ENCODE peak calls at places on chromosomes 2 and 18, in seven cellular contexts. O, N, I, G, P, E and Y are unnamed samples.

GRCh38 chr18:2981212-2981728 is 31.7 kb downstream of the LPIN2 start:
- DNase-seq in O (no peak), N (no peak), I (no peak), G (no peak), P (no peak), E (no peak), Y (no peak)

GRCh38 chr2:214593723-214594122 is 182.9 kb downstream of the VWC2L start:
- DNase-seq in O (no peak), N (peak), I (no peak), G (no peak), P (no peak), E (peak), Y (no peak)

GRCh38 chr2:108536133-108536780 is 2.0 kb downstream of the LIMS1 start:
- DNase-seq in O (no peak), N (peak), I (no peak), G (peak), P (no peak), E (no peak), Y (no peak)

GRCh38 chr2:45904267-45904921 is 252.9 kb downstream of the PRKCE start:
- DNase-seq in O (no peak), N (no peak), I (no peak), G (no peak), P (no peak), E (no peak), Y (no peak)

GRCh38 chr2:98049991-98050519 is 36.9 kb upstream of the VWA3B start:
- DNase-seq in O (no peak), N (no peak), I (no peak), G (peak), P (no peak), E (no peak), Y (no peak)

GRCh38 chr2:877747-878146 is 72.9 kb upstream of the SNTG2 start:
- DNase-seq in O (no peak), N (no peak), I (no peak), G (no peak), P (no peak), E (no peak), Y (no peak)

GRCh38 chr2:158182681-158183350 is 81.1 kb downstream of the UPP2 start:
- DNase-seq in O (no peak), N (no peak), I (no peak), G (no peak), P (no peak), E (no peak), Y (no peak)

GRCh38 chr18:55500316-55501086 is 87.5 kb downstream of the TCF4 start:
- DNase-seq in O (no peak), N (no peak), I (no peak), G (no peak), P (no peak), E (no peak), Y (no peak)

GRCh38 chr18:58476022-58476421 is 152.9 kb downstream of the ALPK2 start:
- DNase-seq in O (no peak), N (no peak), I (no peak), G (no peak), P (no peak), E (no peak), Y (no peak)

GRCh38 chr18:50405582-50406271 is 30.9 kb downstream of the SKA1 start:
- DNase-seq in O (no peak), N (no peak), I (no peak), G (no peak), P (no peak), E (no peak), Y (no peak)
- TF ChIP-seq TAF1 in O (no peak), N (no peak), I (no peak), G (no peak), P (no peak), E (no peak), Y (no peak)

GRCh38 chr2:231917280-231918088 is 8.7 kb downstream of the NPPC start:
- DNase-seq in O (no peak), N (no peak), I (no peak), G (peak), P (no peak), E (no peak), Y (no peak)
- TF ChIP-seq TAF1 in O (no peak), N (no peak), I (no peak), G (no peak), P (no peak), E (no peak), Y (no peak)

DNA sequence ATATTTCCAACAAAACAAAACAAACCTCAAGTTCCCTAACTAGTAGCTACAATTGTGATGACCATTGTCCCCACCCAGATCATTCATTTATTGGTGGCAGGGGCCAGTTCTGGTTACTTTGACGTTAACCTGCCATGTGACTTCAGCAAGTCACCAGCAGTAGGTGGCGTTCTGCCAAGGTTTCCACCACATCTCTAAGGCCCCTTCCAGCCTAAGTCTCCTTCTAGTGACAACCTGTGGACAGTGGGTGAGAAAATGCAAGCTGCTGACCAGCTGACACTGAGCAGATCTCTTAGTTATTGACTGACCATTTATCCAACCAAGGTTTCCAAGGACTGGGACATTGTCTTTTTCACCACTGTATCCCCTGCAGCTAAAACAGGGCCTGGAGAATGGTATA is 98.4 kb downstream of the GPR39 start:
- DNase-seq in O (no peak), N (no peak), I (no peak), G (peak), P (no peak), E (no peak), Y (no peak)
- TF ChIP-seq TAF1 in O (no peak), N (no peak), I (no peak), G (no peak), P (no peak), E (no peak), Y (no peak)

GRCh38 chr2:53945538-53945937 is 25.3 kb downstream of the PSME4 start:
- DNase-seq in O (no peak), N (no peak), I (no peak), G (no peak), P (no peak), E (no peak), Y (no peak)
- TF ChIP-seq TAF1 in O (no peak), N (no peak), I (no peak), G (no peak), P (no peak), E (no peak), Y (no peak)

DNA sequence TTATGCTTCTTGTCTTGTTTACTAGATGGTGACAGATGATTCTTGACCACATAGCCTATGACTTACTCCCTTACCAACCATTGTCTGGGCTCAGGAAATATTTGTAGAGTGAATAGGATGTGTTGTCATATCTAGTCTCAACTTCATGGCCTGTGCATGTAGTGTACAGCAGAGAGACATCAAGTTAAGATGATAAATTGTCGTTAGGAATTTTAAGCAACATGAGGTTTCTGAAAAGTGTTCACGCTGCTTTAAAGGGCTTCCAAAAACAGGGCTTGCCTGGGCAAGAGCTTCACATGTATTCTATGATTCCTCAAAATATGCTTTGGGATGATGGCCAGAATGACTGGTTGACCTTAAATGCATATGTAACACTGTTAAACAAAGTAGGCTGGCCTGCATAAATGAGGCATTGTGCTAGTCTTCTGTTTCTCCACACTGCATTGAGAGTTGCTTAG is 424.0 kb downstream of the RND3 start:
- DNase-seq in O (no peak), N (no peak), I (no peak), G (no peak), P (no peak), E (no peak), Y (no peak)
- TF ChIP-seq TAF1 in O (no peak), N (no peak), I (no peak), G (no peak), P (no peak), E (no peak), Y (no peak)

GRCh38 chr2:174830561-174830960 is 66.3 kb upstream of the CHRNA1 start:
- DNase-seq in O (no peak), N (no peak), I (no peak), G (no peak), P (no peak), E (no peak), Y (no peak)
- TF ChIP-seq TAF1 in O (no peak), N (no peak), I (no peak), G (no peak), P (no peak), E (no peak), Y (no peak)

GRCh38 chr2:42901076-42901645 is 108.8 kb upstream of the HAAO start:
- DNase-seq in O (no peak), N (no peak), I (no peak), G (no peak), P (no peak), E (no peak), Y (no peak)

GRCh38 chr2:42895134-42895795 is 102.9 kb upstream of the HAAO start:
- DNase-seq in O (no peak), N (no peak), I (no peak), G (no peak), P (no peak), E (no peak), Y (no peak)

GRCh38 chr2:42900226-42900744 is 107.9 kb upstream of the HAAO start:
- DNase-seq in O (no peak), N (no peak), I (no peak), G (no peak), P (no peak), E (no peak), Y (no peak)

GRCh38 chr2:42895796-42896145 is 103.4 kb upstream of the HAAO start:
- DNase-seq in O (no peak), N (no peak), I (no peak), G (no peak), P (no peak), E (no peak), Y (no peak)

GRCh38 chr2:42897386-42897785 is 105.0 kb upstream of the HAAO start:
- DNase-seq in O (no peak), N (no peak), I (no peak), G (no peak), P (no peak), E (no peak), Y (no peak)
- TF ChIP-seq TAF1 in O (no peak), N (no peak), I (no peak), G (no peak), P (no peak), E (no peak), Y (no peak)

DNA sequence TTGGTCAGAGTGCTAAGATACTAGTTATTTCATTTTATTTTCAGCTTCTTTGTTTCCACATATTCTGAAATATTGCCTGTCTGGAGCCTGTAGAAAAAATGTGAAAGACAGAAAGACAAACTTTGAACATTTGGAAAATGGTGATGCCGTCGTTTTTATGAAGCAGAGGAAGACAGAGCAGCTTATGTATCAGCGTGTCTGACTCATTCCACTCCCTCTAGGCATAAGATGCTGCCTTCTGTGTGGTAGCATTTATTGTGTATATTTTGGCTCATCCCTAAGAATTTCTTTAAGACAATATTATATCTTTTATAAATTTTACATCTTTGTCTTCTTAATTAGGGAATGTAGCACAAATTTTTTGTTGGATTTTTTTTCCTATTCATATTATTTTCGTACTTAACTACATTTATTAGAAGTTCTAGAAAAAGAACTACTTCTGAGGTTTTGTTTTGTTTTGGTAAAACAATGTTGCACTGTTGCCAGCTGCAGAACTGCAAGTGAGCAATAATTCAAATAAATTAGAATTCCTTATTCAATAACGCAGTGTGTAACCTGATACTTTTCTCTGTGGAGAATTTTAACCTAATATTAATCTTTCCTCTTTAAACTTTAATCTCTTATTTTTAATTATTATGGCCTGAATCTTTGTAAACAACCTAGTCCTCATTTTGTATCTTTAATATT is 300.4 kb downstream of the ZNF407 start:
- DNase-seq in O (no peak), N (no peak), I (no peak), G (no peak), P (no peak), E (no peak), Y (no peak)
- TF ChIP-seq TAF1 in O (no peak), N (no peak), I (no peak), G (no peak), P (no peak), E (no peak), Y (no peak)

GRCh38 chr2:23385351-23385747 is 370 bp downstream of the KLHL29 start:
- DNase-seq in O (peak), N (no peak), I (no peak), G (no peak), P (no peak), E (no peak), Y (peak)
- TF ChIP-seq TAF1 in O (no peak), N (no peak), I (no peak), G (no peak), P (no peak), E (peak), Y (no peak)

GRCh38 chr2:231671617-231672350 is 36.5 kb upstream of the PTMA start:
- DNase-seq in O (no peak), N (peak), I (no peak), G (no peak), P (peak), E (no peak), Y (peak)

GRCh38 chr2:231670892-231671616 is 37.3 kb upstream of the PTMA start:
- DNase-seq in O (no peak), N (no peak), I (peak), G (peak), P (no peak), E (no peak), Y (no peak)

GRCh38 chr2:231674587-231675334 is 33.6 kb upstream of the PTMA start:
- DNase-seq in O (no peak), N (peak), I (peak), G (peak), P (no peak), E (peak), Y (peak)

GRCh38 chr2:231673348-231673770 is 35.0 kb upstream of the PTMA start:
- DNase-seq in O (no peak), N (peak), I (no peak), G (peak), P (no peak), E (peak), Y (no peak)

DNA sequence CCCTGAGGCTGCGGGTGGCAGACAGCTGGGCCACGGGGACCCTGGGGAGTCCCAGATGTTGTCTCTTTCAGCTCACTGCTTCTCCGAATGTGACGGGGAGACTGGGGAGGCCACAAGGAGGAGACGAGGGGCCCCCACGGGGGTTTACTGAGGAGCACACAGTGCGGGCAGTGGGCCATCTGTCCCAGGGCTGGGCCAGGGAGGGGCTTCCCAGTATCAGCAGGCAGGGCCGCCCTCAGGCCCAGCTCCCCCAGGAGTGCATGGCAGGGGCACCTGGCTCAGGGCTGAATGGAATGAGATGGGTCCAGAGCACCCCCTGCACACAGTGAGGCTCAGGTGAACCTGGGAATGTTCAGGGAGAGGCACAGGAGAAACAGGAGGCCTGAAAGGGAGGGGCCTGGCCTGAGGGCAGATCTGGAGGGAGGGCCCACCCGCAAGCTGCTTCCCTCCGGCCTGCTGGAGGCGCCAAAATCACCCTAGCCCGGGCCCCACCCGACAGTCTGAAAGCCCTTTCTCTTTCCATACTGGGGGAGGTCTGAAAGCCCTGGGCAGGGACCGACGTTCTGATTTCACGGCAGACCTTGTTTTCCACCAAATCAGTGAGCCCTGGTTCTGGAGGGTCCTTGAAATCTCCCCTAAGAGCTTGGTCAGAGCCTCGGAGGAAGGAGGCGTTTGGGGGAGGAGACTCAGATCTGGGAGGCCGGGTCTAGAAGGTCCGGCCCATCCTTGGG is 35.5 kb upstream of the PTMA start:
- DNase-seq in O (no peak), N (peak), I (no peak), G (peak), P (peak), E (no peak), Y (peak)
- TF ChIP-seq TAF1 in O (peak), N (no peak), I (no peak), G (no peak), P (peak), E (peak), Y (no peak)